ENCODE peak calls at places on chromosome X, in six cellular contexts. G is fibroblast of mammary gland, X is AG09319, Z is GM23338, S is astrocyte of the spinal cord, N is neural crest cell. T is an unnamed sample.

GRCh38 chrX:8913665-8914409 is 112.7 kb upstream of the FAM9A start:
- DNase-seq in S (peak), N (no peak), X (peak), Z (no peak), G (peak), T (peak)

GRCh38 chrX:109886122-109886761 is 116.7 kb upstream of the TMEM164 start:
- DNase-seq in G (peak), X (peak), Z (peak), S (peak), N (peak), T (peak)

GRCh38 chrX:11336201-11336600 is 43.0 kb downstream of the AMELX start:
- DNase-seq in Z (no peak), N (no peak), S (no peak), G (no peak), X (no peak), T (no peak)

GRCh38 chrX:8946488-8947050 is 87.4 kb downstream of the FAM9B start:
- DNase-seq in G (no peak), N (no peak), X (no peak), Z (no peak), S (no peak), T (no peak)

GRCh38 chrX:129717902-129718301 is 20.9 kb upstream of the XPNPEP2 start:
- DNase-seq in S (peak), X (no peak), Z (no peak), N (no peak), G (peak), T (peak)

GRCh38 chrX:52270453-52271116 is 85.9 kb downstream of the MAGED4 start:
- DNase-seq in Z (no peak), S (no peak), X (no peak), N (no peak), G (no peak), T (no peak)

GRCh38 chrX:48071064-48071985 is at the start of gene ZNF630:
- DNase-seq in N (peak), X (no peak), S (peak), Z (peak), G (peak), T (peak)

GRCh38 chrX:154325541-154325940 is 29.9 kb downstream of the TKTL1 start:
- DNase-seq in G (no peak), Z (no peak), X (no peak), S (peak), N (no peak), T (peak)

GRCh38 chrX:107506596-107507031 is 57.2 kb downstream of the FRMPD3 start:
- DNase-seq in X (no peak), Z (peak), S (no peak), G (no peak), N (no peak), T (no peak)

GRCh38 chrX:20665441-20665840 is 398.7 kb upstream of the RPS6KA3 start:
- DNase-seq in N (no peak), G (no peak), X (no peak), S (no peak), Z (no peak), T (no peak)

GRCh38 chrX:118577041-118577440 is 81.4 kb downstream of the DOCK11 start:
- DNase-seq in S (no peak), Z (no peak), N (no peak), G (no peak), X (no peak), T (no peak)

GRCh38 chrX:21741869-21742701 is 15.8 kb downstream of the SMPX start:
- DNase-seq in Z (no peak), N (no peak), S (no peak), G (peak), X (no peak), T (no peak)

GRCh38 chrX:53133400-53133799 is 39.5 kb downstream of the KANTR start:
- DNase-seq in S (no peak), X (no peak), Z (no peak), N (no peak), G (no peak), T (no peak)

GRCh38 chrX:153845842-153846241 is 15.5 kb upstream of the PDZD4 start:
- DNase-seq in X (no peak), S (no peak), N (no peak), Z (peak), G (peak), T (peak)

GRCh38 chrX:66030505-66031317 is 9.2 kb downstream of the VSIG4 start:
- DNase-seq in X (no peak), N (no peak), Z (peak), G (peak), S (no peak), T (peak)

GRCh38 chrX:40514376-40514775 is 66.4 kb upstream of the ATP6AP2 start:
- DNase-seq in G (no peak), N (no peak), S (no peak), Z (no peak), X (no peak), T (no peak)

GRCh38 chrX:154607370-154607769 is 11.7 kb downstream of the CTAG1B start:
- DNase-seq in S (no peak), X (no peak), Z (no peak), G (no peak), N (no peak), T (no peak)

GRCh38 chrX:48676106-48676892 is 7.3 kb upstream of the WAS start:
- DNase-seq in G (peak), N (peak), Z (peak), S (peak), X (peak), T (peak)

GRCh38 chrX:69145281-69145680 is 20.0 kb downstream of the PJA1 start:
- DNase-seq in Z (no peak), X (no peak), N (no peak), G (no peak), S (no peak), T (no peak)

GRCh38 chrX:148049441-148049840 is 68.3 kb downstream of the FMR1NB start:
- DNase-seq in Z (peak), N (no peak), S (peak), X (no peak), G (peak), T (peak)

GRCh38 chrX:132022115-132022862 is 813 bp upstream of the STK26 start:
- DNase-seq in S (peak), G (no peak), N (no peak), Z (peak), X (no peak), T (no peak)

GRCh38 chrX:115490814-115491213 is 70.2 kb upstream of the PLS3 start:
- DNase-seq in N (no peak), X (no peak), G (no peak), S (no peak), Z (no peak), T (no peak)

GRCh38 chrX:132483523-132483922 is 5.3 kb downstream of the MBNL3 start:
- DNase-seq in G (no peak), N (no peak), Z (no peak), X (no peak), S (no peak), T (no peak)

GRCh38 chrX:68488657-68489056 is 10.2 kb upstream of the YIPF6 start:
- DNase-seq in N (no peak), S (no peak), Z (no peak), X (no peak), G (no peak), T (no peak)

GRCh38 chrX:153625271-153626024 is 21.6 kb upstream of the DUSP9 start:
- DNase-seq in N (no peak), Z (no peak), X (no peak), S (no peak), G (no peak), T (no peak)

GRCh38 chrX:154784149-154784985 is 20.9 kb downstream of the MPP1 start:
- DNase-seq in G (no peak), Z (no peak), N (no peak), S (no peak), X (no peak), T (no peak)

GRCh38 chrX:146854281-146854680 is 39.7 kb upstream of the CXorf51A start:
- DNase-seq in X (no peak), Z (no peak), N (no peak), G (no peak), S (no peak), T (no peak)

GRCh38 chrX:24720036-24720435 is 26.3 kb downstream of the POLA1 start:
- DNase-seq in X (no peak), Z (no peak), G (peak), S (no peak), N (no peak), T (no peak)

GRCh38 chrX:139121616-139122286 is 408.8 kb upstream of the F9 start:
- DNase-seq in X (no peak), N (no peak), S (no peak), Z (peak), G (no peak), T (no peak)

GRCh38 chrX:139125916-139126315 is 404.6 kb upstream of the F9 start:
- DNase-seq in G (no peak), N (no peak), X (no peak), S (no peak), Z (no peak), T (no peak)

GRCh38 chrX:139120760-139121159 is 409.2 kb upstream of the FGF13 start:
- DNase-seq in Z (no peak), G (peak), X (no peak), S (peak), N (no peak), T (no peak)

DNA sequence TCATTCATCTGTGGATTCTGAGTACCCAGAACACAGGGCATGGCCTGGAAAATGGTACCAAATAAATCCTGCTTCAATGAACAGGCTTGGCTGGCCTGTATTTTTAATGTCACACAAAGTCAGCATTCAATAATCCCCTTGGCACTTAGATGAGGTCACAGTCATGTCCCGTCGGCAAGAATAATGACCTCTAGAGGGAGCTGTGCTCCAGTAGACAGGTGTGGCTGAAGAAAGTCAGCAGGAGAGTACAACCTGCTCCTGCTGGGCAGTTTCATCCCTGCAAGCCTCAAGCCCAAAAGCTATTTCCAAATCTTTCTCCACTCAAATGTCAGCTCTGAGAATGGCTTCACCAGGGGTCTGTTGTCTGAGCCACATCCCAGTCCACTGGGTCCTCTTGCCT is 404.0 kb upstream of the F9 start:
- DNase-seq in S (no peak), Z (peak), G (peak), N (no peak), X (no peak), T (no peak)
- TF ChIP-seq CTCF in S (peak), Z (peak), G (peak), N (peak), X (peak), T (peak)

GRCh38 chrX:120253784-120254183 is 3.2 kb downstream of the ZBTB33 start:
- DNase-seq in N (no peak), G (no peak), X (no peak), Z (no peak), S (no peak), T (no peak)

GRCh38 chrX:120251471-120252011 is 929 bp downstream of the ZBTB33 start:
- DNase-seq in Z (peak), N (peak), X (no peak), G (peak), S (peak), T (peak)

GRCh38 chrX:120244735-120245498 is 5.7 kb upstream of the ZBTB33 start:
- DNase-seq in Z (peak), N (peak), X (peak), S (peak), G (peak), T (peak)

DNA sequence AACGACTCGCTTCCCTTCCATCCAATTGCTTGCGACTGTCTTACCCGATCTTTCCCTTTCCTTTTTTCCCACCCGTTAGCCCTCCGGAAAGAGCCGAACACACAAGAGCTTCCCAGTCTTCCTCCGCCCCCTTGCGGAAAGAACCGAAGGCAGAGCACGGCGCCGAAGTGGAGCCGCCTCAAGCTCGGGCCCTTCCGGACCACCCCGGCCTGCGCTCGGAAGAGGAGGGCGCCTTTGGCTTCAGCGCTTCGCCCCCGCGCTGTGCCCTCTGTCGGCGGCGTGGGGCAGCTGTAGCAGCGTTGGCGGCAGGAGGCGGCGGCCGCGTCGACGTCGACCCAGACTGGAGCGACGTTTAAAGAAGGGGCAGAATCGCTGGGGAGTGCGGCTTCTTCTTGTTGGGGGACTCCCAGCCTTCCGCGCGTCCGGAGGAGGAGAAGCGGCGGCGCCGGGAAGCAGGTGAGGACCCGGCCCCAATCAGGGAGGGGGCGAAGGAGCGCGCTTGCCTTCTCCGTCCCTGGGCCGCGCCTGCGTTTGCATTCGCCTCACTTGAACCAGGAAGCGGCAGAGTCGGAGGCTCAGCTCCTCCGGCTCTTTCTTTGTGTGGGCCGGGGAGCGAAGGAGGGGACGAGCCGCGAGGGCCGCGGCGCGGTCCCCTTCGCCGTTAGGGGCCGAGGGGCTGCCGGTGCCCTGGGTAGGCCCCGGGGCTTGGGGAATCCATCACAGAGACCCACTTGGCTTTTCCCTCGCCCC is at the start of gene ZBTB33:
- DNase-seq in S (peak), X (peak), G (peak), N (peak), Z (peak), T (peak)
- TF ChIP-seq CTCF in S (peak), X (peak), G (peak), N (peak), Z (peak), T (peak)

DNA sequence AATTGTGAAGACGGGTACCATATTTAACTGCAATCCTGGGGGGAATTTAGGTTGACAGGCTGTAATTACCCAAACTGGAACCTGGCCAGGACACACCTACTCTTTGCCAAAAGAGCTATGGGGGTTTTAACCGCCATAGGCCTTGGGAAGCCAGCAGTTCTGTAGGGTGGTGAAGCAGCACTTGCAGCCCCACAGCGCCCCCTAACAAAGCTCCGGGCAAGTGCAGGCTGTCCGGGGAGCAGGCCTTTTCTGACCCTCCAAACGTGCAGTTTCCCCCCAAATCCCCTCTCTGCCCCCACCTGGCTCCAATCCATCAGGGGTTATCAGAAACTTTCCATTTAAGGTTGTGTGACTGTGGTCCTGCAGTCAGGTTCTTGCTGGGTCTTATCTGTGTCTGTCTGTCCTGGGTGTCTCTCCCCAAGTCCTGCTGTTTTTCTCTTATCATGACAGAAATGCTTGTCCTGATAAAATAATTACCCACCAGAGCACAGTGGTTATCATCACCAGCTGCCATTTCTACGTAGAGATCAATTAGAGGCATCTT is 350.9 kb downstream of the MID1IP1 start:
- DNase-seq in N (peak), Z (peak), S (no peak), X (no peak), G (peak), T (peak)
- TF ChIP-seq CTCF in N (peak), Z (peak), S (peak), X (peak), G (peak), T (peak)

GRCh38 chrX:14712096-14712495 is 160.8 kb downstream of the FANCB start:
- DNase-seq in Z (peak), N (no peak), S (no peak), X (no peak), G (no peak), T (no peak)
- TF ChIP-seq CTCF in Z (peak), N (no peak), S (no peak), X (no peak), G (no peak), T (no peak)

GRCh38 chrX:13851996-13852695 is 35.3 kb upstream of the GPM6B start:
- DNase-seq in Z (no peak), G (no peak), X (no peak), S (no peak), N (no peak), T (no peak)
- TF ChIP-seq CTCF in Z (no peak), G (no peak), X (no peak), S (no peak), N (peak), T (no peak)

DNA sequence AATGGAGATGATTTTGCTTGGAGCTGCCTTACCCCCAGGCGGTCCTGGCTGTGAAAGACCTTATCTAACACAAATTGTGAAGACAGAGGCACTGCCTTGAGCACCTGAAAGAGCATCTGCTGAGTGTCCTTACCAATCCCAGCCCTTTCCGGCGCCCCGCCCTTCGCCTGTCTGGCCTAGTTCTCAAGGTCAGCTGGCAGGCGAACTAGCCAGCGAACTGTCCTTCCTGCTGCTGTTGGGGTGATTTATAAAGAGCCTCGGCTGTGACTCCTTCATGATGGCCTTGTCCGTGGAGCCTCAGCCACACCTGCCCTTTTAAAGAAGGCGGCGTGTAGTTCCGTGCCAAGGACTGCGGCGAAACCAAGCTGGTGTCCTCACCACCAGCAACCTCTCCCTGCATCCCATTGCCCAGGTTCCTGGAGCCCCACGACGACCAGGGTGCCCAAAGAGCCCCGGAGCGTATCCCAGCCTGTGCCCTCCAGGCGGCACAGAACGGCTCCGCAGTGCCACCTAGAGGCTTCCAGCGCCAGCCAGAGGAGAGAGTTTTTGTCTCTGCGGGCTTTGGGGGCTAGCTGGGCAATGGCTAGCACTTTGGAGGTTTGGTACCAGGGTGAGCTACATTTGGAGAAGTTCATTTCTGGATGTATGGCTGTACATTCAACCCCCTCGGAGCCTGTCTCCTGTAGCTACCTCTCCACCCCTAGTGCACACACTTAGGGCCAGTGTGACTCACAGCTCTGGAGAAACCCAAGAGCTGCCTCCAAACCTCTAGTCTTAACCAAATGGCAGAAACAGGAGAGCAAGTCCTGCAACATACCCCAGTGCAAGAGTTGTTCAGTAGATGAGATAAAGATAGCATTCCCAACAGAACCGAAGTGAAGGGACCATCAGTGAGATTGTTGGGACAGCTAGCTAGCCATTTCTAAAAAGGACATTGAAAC is 36.8 kb upstream of the VMA21 start:
- DNase-seq in Z (peak), G (no peak), X (no peak), N (peak), S (no peak), T (peak)
- TF ChIP-seq CTCF in Z (peak), G (peak), X (peak), N (peak), S (peak), T (peak)

DNA sequence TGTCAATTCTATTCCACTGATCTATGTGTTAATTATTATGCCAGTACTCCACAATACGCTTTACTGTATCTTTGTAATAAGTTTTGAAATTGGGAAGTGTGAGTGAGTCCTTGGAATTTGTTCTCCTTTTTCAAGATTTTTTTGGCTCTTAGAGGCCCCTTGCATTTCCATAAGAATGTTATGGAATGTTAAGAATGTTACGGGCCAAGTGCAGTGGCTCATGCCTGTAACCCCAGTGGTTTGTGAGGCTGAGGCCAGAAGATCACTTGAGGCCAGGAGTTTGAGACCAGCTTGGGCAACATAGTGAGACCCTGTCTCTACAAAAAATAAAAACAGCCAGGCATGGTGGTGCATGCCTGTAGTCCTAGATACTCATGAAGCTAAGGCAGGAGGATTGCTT is 167.6 kb upstream of the CXorf66 start:
- DNase-seq in Z (peak), X (no peak), S (no peak), N (no peak), G (no peak), T (peak)
- TF ChIP-seq CTCF in Z (no peak), X (no peak), S (no peak), N (no peak), G (no peak), T (no peak)

GRCh38 chrX:46574337-46574940 is 874 bp downstream of the CHST7 start:
- DNase-seq in Z (peak), S (no peak), N (peak), X (no peak), G (no peak), T (no peak)

GRCh38 chrX:46572295-46572936 is 1.1 kb upstream of the CHST7 start:
- DNase-seq in N (no peak), X (no peak), Z (no peak), S (no peak), G (no peak), T (no peak)

GRCh38 chrX:46574941-46575381 is 1.4 kb downstream of the CHST7 start:
- DNase-seq in X (no peak), G (no peak), Z (peak), N (no peak), S (no peak), T (no peak)

GRCh38 chrX:46573896-46574336 is 351 bp downstream of the CHST7 start:
- DNase-seq in G (peak), N (peak), S (peak), X (no peak), Z (peak), T (no peak)

GRCh38 chrX:46573331-46573895 is at the start of gene CHST7:
- DNase-seq in Z (peak), X (no peak), G (peak), N (peak), S (peak), T (no peak)
- TF ChIP-seq CTCF in Z (peak), X (peak), G (peak), N (peak), S (peak), T (peak)